ENCODE peak calls at places on chromosomes 1 and 21, in nine cellular contexts. G is HEK293T; V is NCI-H1092; J is A549; Z is ELR; U is WERI-Rb-1; W is KG1; Q is activated effector memory CD4-positive, alpha-beta T cell treated with Interleukin-2 at 50 U/mL for 16 hours; D is germinal center. P is an unnamed sample.

GRCh38 chr1:200362421-200362820 is 47.4 kb downstream of the ZNF281 start:
- DNase-seq in Z (no peak), W (no peak), U (no peak), V (no peak), D (no peak), J (no peak), G (no peak), Q (no peak), P (no peak)

GRCh38 chr1:94672934-94673333 is 131.4 kb upstream of the F3 start:
- DNase-seq in Q (no peak), V (no peak), J (no peak), Z (peak), D (no peak), U (no peak), W (no peak), G (no peak), P (no peak)

GRCh38 chr1:226001852-226002666 is 2.9 kb upstream of the SDE2 start:
- DNase-seq in V (no peak), G (no peak), U (no peak), W (peak), Z (peak), J (peak), Q (peak), D (peak), P (peak)

GRCh38 chr21:45510466-45510955 is 31.7 kb downstream of the SLC19A1 start:
- DNase-seq in V (no peak), W (no peak), G (no peak), J (no peak), D (no peak), Q (no peak), U (no peak), Z (no peak), P (no peak)

GRCh38 chr1:106360252-106360651 is 696.2 kb upstream of the PRMT6 start:
- DNase-seq in D (no peak), W (no peak), G (peak), V (no peak), U (no peak), Q (no peak), Z (peak), J (no peak), P (no peak)

GRCh38 chr1:193070942-193071341 is 11.5 kb downstream of the RO60 start:
- DNase-seq in J (no peak), Z (no peak), V (no peak), Q (no peak), D (no peak), G (peak), U (peak), W (no peak), P (no peak)

GRCh38 chr1:243713470-243714186 is 136.4 kb downstream of the AKT3 start:
- DNase-seq in G (peak), U (peak), D (no peak), Z (no peak), V (peak), J (no peak), W (no peak), Q (no peak), P (no peak)

GRCh38 chr1:117058810-117059209 is 1.3 kb upstream of the TTF2 start:
- DNase-seq in J (no peak), V (no peak), U (no peak), W (no peak), G (no peak), D (no peak), Q (no peak), Z (no peak), P (no peak)

GRCh38 chr1:245812278-245812677 is 657.5 kb downstream of the KIF26B start:
- DNase-seq in D (no peak), Q (no peak), Z (no peak), V (no peak), G (no peak), J (no peak), W (no peak), U (no peak), P (no peak)

GRCh38 chr1:178938959-178939317 is 68.1 kb upstream of the ANGPTL1 start:
- DNase-seq in G (no peak), U (no peak), Z (no peak), Q (no peak), J (no peak), V (no peak), W (no peak), D (no peak), P (no peak)

GRCh38 chr1:10121688-10122087 is 88.7 kb upstream of the KIF1B start:
- DNase-seq in Z (no peak), W (no peak), G (no peak), D (no peak), J (no peak), U (no peak), V (no peak), Q (no peak), P (no peak)